ENCODE peak calls at places on chromosomes 6 and 20, in ten cellular contexts. One of them, this sample, is unnamed.
A peak's percentile ranks its signal among the peaks of the same experiment; 100 is the strongest.

GRCh38 chr6:126803769-126804168 is 314.7 kb upstream of the RSPO3 start:
- DNase-seq in germinal center: no peak
- DNase-seq in ecto neural progenitor cell: no peak
- DNase-seq in endothelial cell: no peak
- DNase-seq in stimulated activated CD4-positive, alpha-beta T cell treated with anti-CD3 and anti-CD28 coated beads, Interleukin-4, amount 100 ng/mL, for 48 hours: no peak
- DNase-seq in substantia nigra: no peak
- DNase-seq in M059J: no peak
- DNase-seq in NCI-H1436: no peak
- DNase-seq in stimulated activated effector memory CD8-positive, alpha-beta T cell treated with anti-CD3 and anti-CD28 coated beads, Interleukin-12 subunit alpha, Interleukin-12 subunit beta, amount 100 ng/mL, for 72 hours: no peak
- DNase-seq in H7: no peak
- DNase-seq in this sample: peak; percentile 27

GRCh38 chr6:4599924-4600323 is 176.3 kb upstream of the CDYL start:
- DNase-seq in germinal center: no peak
- DNase-seq in ecto neural progenitor cell: no peak
- DNase-seq in endothelial cell: no peak
- DNase-seq in stimulated activated CD4-positive, alpha-beta T cell treated with anti-CD3 and anti-CD28 coated beads, Interleukin-4, amount 100 ng/mL, for 48 hours: no peak
- DNase-seq in substantia nigra: no peak
- DNase-seq in M059J: peak; percentile 99
- DNase-seq in NCI-H1436: no peak
- DNase-seq in stimulated activated effector memory CD8-positive, alpha-beta T cell treated with anti-CD3 and anti-CD28 coated beads, Interleukin-12 subunit alpha, Interleukin-12 subunit beta, amount 100 ng/mL, for 72 hours: no peak
- DNase-seq in H7: no peak
- DNase-seq in this sample: no peak

GRCh38 chr6:15332441-15332840 is 86.6 kb downstream of the JARID2 start:
- DNase-seq in germinal center: no peak
- DNase-seq in ecto neural progenitor cell: no peak
- DNase-seq in endothelial cell: no peak
- DNase-seq in stimulated activated CD4-positive, alpha-beta T cell treated with anti-CD3 and anti-CD28 coated beads, Interleukin-4, amount 100 ng/mL, for 48 hours: no peak
- DNase-seq in substantia nigra: no peak
- DNase-seq in M059J: no peak
- DNase-seq in NCI-H1436: no peak
- DNase-seq in stimulated activated effector memory CD8-positive, alpha-beta T cell treated with anti-CD3 and anti-CD28 coated beads, Interleukin-12 subunit alpha, Interleukin-12 subunit beta, amount 100 ng/mL, for 72 hours: no peak
- DNase-seq in H7: no peak
- DNase-seq in this sample: no peak

GRCh38 chr6:43088654-43089056 is 12.5 kb downstream of the PTK7 start:
- DNase-seq in germinal center: no peak
- DNase-seq in ecto neural progenitor cell: no peak
- DNase-seq in endothelial cell: no peak
- DNase-seq in stimulated activated CD4-positive, alpha-beta T cell treated with anti-CD3 and anti-CD28 coated beads, Interleukin-4, amount 100 ng/mL, for 48 hours: no peak
- DNase-seq in substantia nigra: no peak
- DNase-seq in M059J: no peak
- DNase-seq in NCI-H1436: no peak
- DNase-seq in stimulated activated effector memory CD8-positive, alpha-beta T cell treated with anti-CD3 and anti-CD28 coated beads, Interleukin-12 subunit alpha, Interleukin-12 subunit beta, amount 100 ng/mL, for 72 hours: no peak
- DNase-seq in H7: peak; percentile 30
- DNase-seq in this sample: no peak

GRCh38 chr6:18207949-18208348 is 52.7 kb downstream of the KDM1B start:
- DNase-seq in germinal center: no peak
- DNase-seq in ecto neural progenitor cell: no peak
- DNase-seq in endothelial cell: no peak
- DNase-seq in stimulated activated CD4-positive, alpha-beta T cell treated with anti-CD3 and anti-CD28 coated beads, Interleukin-4, amount 100 ng/mL, for 48 hours: no peak
- DNase-seq in substantia nigra: no peak
- DNase-seq in M059J: no peak
- DNase-seq in NCI-H1436: peak; percentile 75
- DNase-seq in stimulated activated effector memory CD8-positive, alpha-beta T cell treated with anti-CD3 and anti-CD28 coated beads, Interleukin-12 subunit alpha, Interleukin-12 subunit beta, amount 100 ng/mL, for 72 hours: no peak
- DNase-seq in H7: no peak
- DNase-seq in this sample: peak; percentile 98

GRCh38 chr6:135372758-135373157 is 124.8 kb downstream of the AHI1 start:
- DNase-seq in germinal center: no peak
- DNase-seq in ecto neural progenitor cell: no peak
- DNase-seq in endothelial cell: no peak
- DNase-seq in stimulated activated CD4-positive, alpha-beta T cell treated with anti-CD3 and anti-CD28 coated beads, Interleukin-4, amount 100 ng/mL, for 48 hours: no peak
- DNase-seq in substantia nigra: no peak
- DNase-seq in M059J: peak; percentile 40
- DNase-seq in NCI-H1436: no peak
- DNase-seq in stimulated activated effector memory CD8-positive, alpha-beta T cell treated with anti-CD3 and anti-CD28 coated beads, Interleukin-12 subunit alpha, Interleukin-12 subunit beta, amount 100 ng/mL, for 72 hours: no peak
- DNase-seq in H7: no peak
- DNase-seq in this sample: no peak

GRCh38 chr6:11918739-11919605 is 93.1 kb upstream of the HIVEP1 start:
- DNase-seq in germinal center: no peak
- DNase-seq in ecto neural progenitor cell: no peak
- DNase-seq in endothelial cell: no peak
- DNase-seq in stimulated activated CD4-positive, alpha-beta T cell treated with anti-CD3 and anti-CD28 coated beads, Interleukin-4, amount 100 ng/mL, for 48 hours: no peak
- DNase-seq in substantia nigra: no peak
- DNase-seq in M059J: peak; percentile 55
- DNase-seq in NCI-H1436: peak; percentile 56
- DNase-seq in stimulated activated effector memory CD8-positive, alpha-beta T cell treated with anti-CD3 and anti-CD28 coated beads, Interleukin-12 subunit alpha, Interleukin-12 subunit beta, amount 100 ng/mL, for 72 hours: no peak
- DNase-seq in H7: no peak
- DNase-seq in this sample: no peak

GRCh38 chr20:53671370-53671769 is 77.7 kb upstream of the ZNF217 start:
- DNase-seq in germinal center: no peak
- DNase-seq in ecto neural progenitor cell: no peak
- DNase-seq in endothelial cell: no peak
- DNase-seq in stimulated activated CD4-positive, alpha-beta T cell treated with anti-CD3 and anti-CD28 coated beads, Interleukin-4, amount 100 ng/mL, for 48 hours: no peak
- DNase-seq in substantia nigra: no peak
- DNase-seq in M059J: no peak
- DNase-seq in NCI-H1436: no peak
- DNase-seq in stimulated activated effector memory CD8-positive, alpha-beta T cell treated with anti-CD3 and anti-CD28 coated beads, Interleukin-12 subunit alpha, Interleukin-12 subunit beta, amount 100 ng/mL, for 72 hours: no peak
- DNase-seq in H7: no peak
- DNase-seq in this sample: no peak

GRCh38 chr6:90256698-90257485 is 39.8 kb downstream of the BACH2 start:
- DNase-seq in germinal center: no peak
- DNase-seq in ecto neural progenitor cell: no peak
- DNase-seq in endothelial cell: no peak
- DNase-seq in stimulated activated CD4-positive, alpha-beta T cell treated with anti-CD3 and anti-CD28 coated beads, Interleukin-4, amount 100 ng/mL, for 48 hours: no peak
- DNase-seq in substantia nigra: no peak
- DNase-seq in M059J: peak; percentile 38
- DNase-seq in NCI-H1436: no peak
- DNase-seq in stimulated activated effector memory CD8-positive, alpha-beta T cell treated with anti-CD3 and anti-CD28 coated beads, Interleukin-12 subunit alpha, Interleukin-12 subunit beta, amount 100 ng/mL, for 72 hours: no peak
- DNase-seq in H7: no peak
- DNase-seq in this sample: no peak

GRCh38 chr20:63628246-63628975 is 1.5 kb upstream of the GMEB2 start:
- DNase-seq in germinal center: no peak
- DNase-seq in ecto neural progenitor cell: no peak
- DNase-seq in endothelial cell: no peak
- DNase-seq in stimulated activated CD4-positive, alpha-beta T cell treated with anti-CD3 and anti-CD28 coated beads, Interleukin-4, amount 100 ng/mL, for 48 hours: peak; percentile 65
- DNase-seq in substantia nigra: no peak
- DNase-seq in M059J: no peak
- DNase-seq in NCI-H1436: peak; percentile 65
- DNase-seq in stimulated activated effector memory CD8-positive, alpha-beta T cell treated with anti-CD3 and anti-CD28 coated beads, Interleukin-12 subunit alpha, Interleukin-12 subunit beta, amount 100 ng/mL, for 72 hours: peak; percentile 84
- DNase-seq in H7: peak; percentile 59
- DNase-seq in this sample: peak; percentile 86

GRCh38 chr6:43308101-43308989 is at the start of gene CRIP3:
- DNase-seq in germinal center: peak; percentile 64
- DNase-seq in ecto neural progenitor cell: peak; percentile 83
- DNase-seq in endothelial cell: no peak
- DNase-seq in stimulated activated CD4-positive, alpha-beta T cell treated with anti-CD3 and anti-CD28 coated beads, Interleukin-4, amount 100 ng/mL, for 48 hours: peak; percentile 38
- DNase-seq in substantia nigra: no peak
- DNase-seq in M059J: peak; percentile 47
- DNase-seq in NCI-H1436: peak; percentile 49
- DNase-seq in stimulated activated effector memory CD8-positive, alpha-beta T cell treated with anti-CD3 and anti-CD28 coated beads, Interleukin-12 subunit alpha, Interleukin-12 subunit beta, amount 100 ng/mL, for 72 hours: no peak
- DNase-seq in H7: peak; percentile 89
- DNase-seq in this sample: peak; percentile 76

GRCh38 chr6:116105247-116105646 is 4.6 kb downstream of the NT5DC1 start:
- DNase-seq in germinal center: no peak
- DNase-seq in ecto neural progenitor cell: no peak
- DNase-seq in endothelial cell: no peak
- DNase-seq in stimulated activated CD4-positive, alpha-beta T cell treated with anti-CD3 and anti-CD28 coated beads, Interleukin-4, amount 100 ng/mL, for 48 hours: no peak
- DNase-seq in substantia nigra: no peak
- DNase-seq in M059J: no peak
- DNase-seq in NCI-H1436: no peak
- DNase-seq in stimulated activated effector memory CD8-positive, alpha-beta T cell treated with anti-CD3 and anti-CD28 coated beads, Interleukin-12 subunit alpha, Interleukin-12 subunit beta, amount 100 ng/mL, for 72 hours: no peak
- DNase-seq in H7: no peak
- DNase-seq in this sample: no peak

GRCh38 chr6:42440027-42440426 is 11.7 kb downstream of the TRERF1 start:
- DNase-seq in germinal center: no peak
- DNase-seq in ecto neural progenitor cell: no peak
- DNase-seq in endothelial cell: no peak
- DNase-seq in stimulated activated CD4-positive, alpha-beta T cell treated with anti-CD3 and anti-CD28 coated beads, Interleukin-4, amount 100 ng/mL, for 48 hours: no peak
- DNase-seq in substantia nigra: no peak
- DNase-seq in M059J: no peak
- DNase-seq in NCI-H1436: no peak
- DNase-seq in stimulated activated effector memory CD8-positive, alpha-beta T cell treated with anti-CD3 and anti-CD28 coated beads, Interleukin-12 subunit alpha, Interleukin-12 subunit beta, amount 100 ng/mL, for 72 hours: no peak
- DNase-seq in H7: no peak
- DNase-seq in this sample: no peak

GRCh38 chr6:163159110-163159509 is 255.4 kb upstream of the QKI start:
- DNase-seq in germinal center: no peak
- DNase-seq in ecto neural progenitor cell: no peak
- DNase-seq in endothelial cell: no peak
- DNase-seq in stimulated activated CD4-positive, alpha-beta T cell treated with anti-CD3 and anti-CD28 coated beads, Interleukin-4, amount 100 ng/mL, for 48 hours: no peak
- DNase-seq in substantia nigra: no peak
- DNase-seq in M059J: no peak
- DNase-seq in NCI-H1436: no peak
- DNase-seq in stimulated activated effector memory CD8-positive, alpha-beta T cell treated with anti-CD3 and anti-CD28 coated beads, Interleukin-12 subunit alpha, Interleukin-12 subunit beta, amount 100 ng/mL, for 72 hours: no peak
- DNase-seq in H7: no peak
- DNase-seq in this sample: no peak